ENCODE peak calls at places on chromosome 4, in four cellular contexts. V is SK-N-SH, K is mucosa of descending colon, W is GM06990. Y is an unnamed sample.

GRCh38 chr4:17098401-17098800 is 200.0 kb upstream of the LDB2 start:
- DNase-seq in V (no peak), K (no peak), W (no peak), Y (no peak)

GRCh38 chr4:169079942-169080827 is 70.1 kb upstream of the CBR4 start:
- DNase-seq in V (peak; percentile 64), K (no peak), W (peak; percentile 59), Y (peak; percentile 61)

GRCh38 chr4:184408021-184408710 is 66.2 kb downstream of the IRF2 start:
- DNase-seq in V (no peak), K (no peak), W (no peak), Y (no peak)

GRCh38 chr4:176534566-176534965 is 214.8 kb downstream of the SPCS3 start:
- DNase-seq in V (no peak), K (no peak), W (no peak), Y (no peak)

GRCh38 chr4:176443646-176444409 is 124.1 kb downstream of the SPCS3 start:
- DNase-seq in V (no peak), K (no peak), W (no peak), Y (no peak)

GRCh38 chr4:15906024-15906443 is 32.5 kb downstream of the FGFBP1 start:
- DNase-seq in V (no peak), K (peak; percentile 89), W (no peak), Y (no peak)

GRCh38 chr4:99863-100262 is 24.4 kb upstream of the ZNF718 start:
- DNase-seq in V (no peak), K (no peak), W (no peak), Y (no peak)

GRCh38 chr4:139311909-139312308 is 9.6 kb upstream of the NDUFC1 start:
- DNase-seq in V (no peak), K (no peak), W (no peak), Y (no peak)

GRCh38 chr4:36399762-36400353 is 118.4 kb downstream of the DTHD1 start:
- DNase-seq in V (no peak), K (no peak), W (peak; percentile 20), Y (peak; percentile 19)

GRCh38 chr4:150801833-150802232 is 213.3 kb downstream of the LRBA start:
- DNase-seq in V (no peak), K (no peak), W (no peak), Y (no peak)

GRCh38 chr4:150794706-150795105 is 212.8 kb downstream of the MAB21L2 start:
- DNase-seq in V (no peak), K (no peak), W (no peak), Y (no peak)

DNA sequence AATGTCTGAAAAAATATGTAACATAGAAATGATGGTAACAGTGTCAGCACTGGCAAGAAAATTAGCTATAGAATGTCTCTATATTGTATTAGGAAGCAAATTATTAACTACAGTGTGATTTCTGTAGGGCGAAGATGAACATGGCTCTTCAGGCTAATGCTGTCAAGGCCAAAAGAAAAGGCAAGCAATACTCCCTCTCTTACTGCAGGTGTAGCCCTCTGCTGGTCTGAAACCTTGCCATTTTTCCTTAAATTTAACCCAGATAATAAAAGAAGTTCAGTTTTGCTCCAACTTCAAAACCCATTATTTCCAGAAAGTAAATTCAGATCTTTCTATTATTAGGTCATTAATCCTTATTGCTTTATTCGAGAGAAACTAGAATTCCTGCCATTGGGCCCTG is 215.9 kb downstream of the LRBA start:
- DNase-seq in V (no peak), K (no peak), W (no peak), Y (no peak)
- TF ChIP-seq CTCF in V (peak; percentile 14), K (no peak), W (no peak), Y (no peak)

GRCh38 chr4:73589261-73589847 is 30.9 kb downstream of the RASSF6 start:
- DNase-seq in V (no peak), K (no peak), W (peak; percentile 18), Y (no peak)

GRCh38 chr4:73589887-73590801 is 30.1 kb downstream of the RASSF6 start:
- DNase-seq in V (no peak), K (no peak), W (peak; percentile 79), Y (peak; percentile 41)

GRCh38 chr4:73596001-73596400 is 24.2 kb downstream of the RASSF6 start:
- DNase-seq in V (no peak), K (no peak), W (no peak), Y (no peak)

GRCh38 chr4:73597594-73597993 is 22.6 kb downstream of the RASSF6 start:
- DNase-seq in V (no peak), K (no peak), W (no peak), Y (no peak)

GRCh38 chr4:73593631-73594241 is 26.5 kb downstream of the RASSF6 start:
- DNase-seq in V (no peak), K (no peak), W (no peak), Y (no peak)
- TF ChIP-seq CTCF in V (peak; percentile 76), K (no peak), W (peak; percentile 46), Y (peak; percentile 33)

DNA sequence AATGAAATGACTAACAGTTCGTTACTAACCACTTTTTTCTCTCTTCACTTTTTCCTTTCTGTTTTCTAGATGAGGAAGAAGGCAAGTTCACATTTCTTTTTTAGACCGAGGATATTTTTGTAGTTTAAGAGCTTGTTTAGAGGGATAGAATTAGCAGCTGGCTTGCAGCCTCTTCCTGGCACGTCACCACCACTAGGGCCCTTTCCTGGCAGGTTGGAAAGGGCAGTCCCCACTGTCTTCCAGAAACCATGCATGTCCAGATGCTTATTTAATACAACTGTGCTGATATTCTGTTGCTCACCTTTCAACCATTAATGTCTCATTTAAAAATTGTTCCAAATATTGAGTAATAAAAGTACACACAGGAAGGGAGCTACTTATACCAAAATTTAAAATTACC is 209.5 kb upstream of the PACRGL start:
- DNase-seq in V (no peak), K (no peak), W (no peak), Y (no peak)
- TF ChIP-seq CTCF in V (peak; percentile 26), K (no peak), W (no peak), Y (no peak)

DNA sequence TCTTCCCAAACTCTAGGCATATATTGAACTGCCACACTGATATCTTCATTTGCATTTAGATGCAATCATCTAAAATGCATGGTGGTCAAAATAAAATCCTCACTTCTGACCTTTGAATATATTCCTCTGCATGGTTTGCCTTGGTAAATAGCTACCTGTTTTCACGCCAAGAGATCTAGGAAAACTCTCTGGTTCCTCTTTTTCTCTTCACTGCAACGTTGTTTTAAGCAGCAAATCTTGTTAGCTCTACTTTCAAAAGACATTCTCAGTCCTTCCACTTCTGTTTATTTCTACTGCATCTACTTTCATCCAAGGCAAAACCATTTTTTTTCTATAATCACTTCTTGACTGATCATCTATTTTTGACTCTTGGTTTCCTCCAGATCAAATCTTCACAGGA is 1001.6 kb upstream of the GRID2 start:
- DNase-seq in V (no peak), K (no peak), W (no peak), Y (no peak)
- TF ChIP-seq CTCF in V (no peak), K (no peak), W (no peak), Y (no peak)

GRCh38 chr4:156109943-156110925 is 156.6 kb upstream of the CTSO start:
- DNase-seq in V (no peak), K (no peak), W (no peak), Y (no peak)
- TF ChIP-seq CTCF in V (peak; percentile 38), K (no peak), W (peak; percentile 28), Y (no peak)

GRCh38 chr4:8061145-8061544 is 97.5 kb downstream of the ABLIM2 start:
- DNase-seq in V (no peak), K (no peak), W (no peak), Y (no peak)
- TF ChIP-seq CTCF in V (no peak), K (no peak), W (no peak), Y (no peak)

GRCh38 chr4:102341201-102341600 is 4.1 kb downstream of the SLC39A8 start:
- DNase-seq in V (no peak), K (no peak), W (no peak), Y (no peak)

GRCh38 chr4:102335616-102336015 is 9.7 kb downstream of the SLC39A8 start:
- DNase-seq in V (no peak), K (no peak), W (no peak), Y (no peak)

GRCh38 chr4:102342404-102343074 is 2.7 kb downstream of the SLC39A8 start:
- DNase-seq in V (no peak), K (no peak), W (no peak), Y (no peak)

GRCh38 chr4:102338405-102338804 is 6.9 kb downstream of the SLC39A8 start:
- DNase-seq in V (no peak), K (no peak), W (no peak), Y (no peak)

GRCh38 chr4:102339018-102339417 is 6.3 kb downstream of the SLC39A8 start:
- DNase-seq in V (no peak), K (no peak), W (no peak), Y (no peak)
- TF ChIP-seq CTCF in V (no peak), K (no peak), W (no peak), Y (no peak)

DNA sequence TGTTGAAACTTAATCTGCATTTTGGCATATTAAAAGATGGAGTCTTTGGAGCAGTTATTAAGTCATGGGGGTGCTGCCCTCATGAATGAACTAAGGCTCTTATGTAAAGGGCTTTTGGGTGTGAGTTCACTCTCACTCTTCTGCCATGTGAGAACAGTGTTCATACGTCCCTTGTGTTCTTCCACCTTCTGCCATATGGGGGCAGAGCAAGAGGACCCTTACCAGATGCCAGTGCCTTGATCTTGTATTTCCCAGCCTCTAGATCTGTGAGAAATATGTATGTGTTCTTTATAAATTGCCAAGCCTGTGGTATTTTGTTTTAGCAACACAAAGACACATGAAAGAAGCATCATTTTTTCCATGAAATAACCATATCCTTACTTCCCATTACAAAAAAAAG is 213.9 kb downstream of the SPOCK3 start:
- DNase-seq in V (no peak), K (no peak), W (no peak), Y (no peak)
- TF ChIP-seq CTCF in V (no peak), K (no peak), W (peak; percentile 62), Y (no peak)

DNA sequence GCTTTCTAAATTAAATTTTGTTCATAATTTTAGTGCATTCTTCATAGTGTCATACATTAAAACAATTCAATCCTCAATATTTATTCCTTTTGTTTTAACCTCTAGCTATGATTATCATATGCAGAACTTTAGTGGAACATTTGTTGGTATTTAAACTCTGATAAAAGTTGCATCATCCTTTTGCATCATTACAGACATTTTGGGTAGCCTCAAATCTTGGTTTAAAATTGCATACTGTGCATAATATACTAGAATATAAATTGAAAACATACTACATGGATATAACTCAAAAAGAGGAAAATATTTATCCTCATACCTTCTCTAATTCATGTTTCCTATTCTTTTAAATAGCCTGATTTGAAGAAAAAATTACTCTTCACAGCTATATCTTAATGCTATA is 97.3 kb upstream of the NAP1L5 start:
- DNase-seq in V (no peak), K (no peak), W (no peak), Y (no peak)
- TF ChIP-seq CTCF in V (no peak), K (no peak), W (no peak), Y (no peak)

DNA sequence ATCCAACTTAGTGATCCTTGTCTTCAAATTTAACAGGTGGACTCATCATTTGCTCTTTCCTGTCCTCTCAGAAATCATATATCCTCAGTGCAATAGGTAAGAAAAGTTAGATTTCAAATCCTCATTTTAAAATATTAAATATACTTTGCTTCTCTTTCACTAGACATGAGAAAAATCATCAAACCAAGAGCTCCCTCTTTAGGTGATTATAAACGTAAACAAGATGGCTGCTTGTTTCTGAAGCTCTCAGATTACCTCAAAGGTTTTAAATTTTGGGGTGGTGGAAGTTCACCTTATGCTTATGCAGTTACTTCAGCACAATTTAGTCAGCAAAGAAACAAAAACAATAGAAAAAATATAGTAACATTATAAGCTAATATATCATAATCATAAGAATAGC is 27.3 kb downstream of the CSN3 start:
- DNase-seq in V (peak; percentile 2), K (no peak), W (no peak), Y (no peak)
- TF ChIP-seq CTCF in V (peak; percentile 35), K (no peak), W (peak; percentile 25), Y (no peak)

Y was measured in GM10248.